ENCODE peak calls at places on chromosomes 16 and 17, in four cellular contexts. One of them, this sample, is unnamed.
A peak's percentile ranks its signal among the peaks of the same experiment; 100 is the strongest.

GRCh38 chr17:19447085-19447583 is 36.1 kb downstream of the RNF112 start:
- DNase-seq in K562: peak; percentile 50
- DNase-seq in GM12891: peak; percentile 68
- DNase-seq in GM12878: peak; percentile 20
- DNase-seq in this sample: no peak

GRCh38 chr17:53033297-53033696 is 789.4 kb upstream of the KIF2B start:
- DNase-seq in K562: no peak
- DNase-seq in GM12891: no peak
- DNase-seq in GM12878: no peak
- DNase-seq in this sample: no peak

GRCh38 chr17:14359251-14359939 is 58.5 kb downstream of the HS3ST3B1 start:
- DNase-seq in K562: no peak
- DNase-seq in GM12891: no peak
- DNase-seq in GM12878: peak; percentile 26
- DNase-seq in this sample: no peak

GRCh38 chr17:4485676-4486646 is 12.7 kb upstream of the SPNS2 start:
- DNase-seq in K562: no peak
- DNase-seq in GM12891: peak; percentile 57
- DNase-seq in GM12878: no peak
- DNase-seq in this sample: no peak

GRCh38 chr17:78022425-78022824 is 63.9 kb downstream of the TNRC6C start:
- DNase-seq in K562: no peak
- DNase-seq in GM12891: no peak
- DNase-seq in GM12878: no peak
- DNase-seq in this sample: no peak

GRCh38 chr16:29007865-29008593 is 23.2 kb downstream of the LAT start:
- DNase-seq in K562: peak; percentile 56
- DNase-seq in GM12891: no peak
- DNase-seq in GM12878: no peak
- DNase-seq in this sample: peak; percentile 60

GRCh38 chr17:71115669-71115972 is 946.3 kb downstream of the KCNJ2 start:
- DNase-seq in K562: no peak
- DNase-seq in GM12891: no peak
- DNase-seq in GM12878: no peak
- DNase-seq in this sample: no peak

GRCh38 chr17:80025796-80026195 is 9.9 kb downstream of the TBC1D16 start:
- DNase-seq in K562: no peak
- DNase-seq in GM12891: no peak
- DNase-seq in GM12878: no peak
- DNase-seq in this sample: no peak

GRCh38 chr16:5415123-5415522 is 317.5 kb upstream of the EEF2KMT start:
- DNase-seq in K562: no peak
- DNase-seq in GM12891: no peak
- DNase-seq in GM12878: no peak
- DNase-seq in this sample: no peak

GRCh38 chr17:83149326-83149725 is 69.9 kb downstream of the METRNL start:
- DNase-seq in K562: peak; percentile 1
- DNase-seq in GM12891: no peak
- DNase-seq in GM12878: no peak
- DNase-seq in this sample: no peak

GRCh38 chr17:48637323-48638260 is 11.4 kb upstream of the HOXB9 start:
- DNase-seq in K562: no peak
- DNase-seq in GM12891: no peak
- DNase-seq in GM12878: no peak
- DNase-seq in this sample: no peak

GRCh38 chr17:17108681-17109049 is 66.4 kb downstream of the MPRIP start:
- DNase-seq in K562: no peak
- DNase-seq in GM12891: no peak
- DNase-seq in GM12878: no peak
- DNase-seq in this sample: no peak

GRCh38 chr17:63966646-63967265 is 6.0 kb downstream of the SCN4A start:
- DNase-seq in K562: no peak
- DNase-seq in GM12891: no peak
- DNase-seq in GM12878: peak; percentile 60
- DNase-seq in this sample: no peak

GRCh38 chr16:65644821-65645220 is 523.0 kb upstream of the CDH11 start:
- DNase-seq in K562: no peak
- DNase-seq in GM12891: no peak
- DNase-seq in GM12878: no peak
- DNase-seq in this sample: no peak

GRCh38 chr17:12769981-12770380 is 19.3 kb upstream of the ARHGAP44 start:
- DNase-seq in K562: no peak
- DNase-seq in GM12891: no peak
- DNase-seq in GM12878: no peak
- DNase-seq in this sample: no peak

GRCh38 chr17:57422574-57423164 is 166.3 kb downstream of the MSI2 start:
- DNase-seq in K562: no peak
- DNase-seq in GM12891: no peak
- DNase-seq in GM12878: peak; percentile 77
- DNase-seq in this sample: peak; percentile 33

GRCh38 chr17:82596837-82597672 is 51.2 kb downstream of the WDR45B start:
- DNase-seq in K562: no peak
- DNase-seq in GM12891: no peak
- DNase-seq in GM12878: no peak
- DNase-seq in this sample: no peak

GRCh38 chr17:64180089-64180488 is 50.1 kb upstream of the ERN1 start:
- DNase-seq in K562: no peak
- DNase-seq in GM12891: no peak
- DNase-seq in GM12878: no peak
- DNase-seq in this sample: peak; percentile 89

GRCh38 chr17:7207120-7208001 is 12.3 kb downstream of the DLG4 start:
- DNase-seq in K562: no peak
- DNase-seq in GM12891: no peak
- DNase-seq in GM12878: no peak
- DNase-seq in this sample: no peak

GRCh38 chr17:59330314-59330942 is 1.0 kb upstream of the YPEL2 start:
- DNase-seq in K562: no peak
- DNase-seq in GM12891: no peak
- DNase-seq in GM12878: no peak
- DNase-seq in this sample: no peak

GRCh38 chr16:17556276-17557052 is 85.7 kb upstream of the XYLT1 start:
- DNase-seq in K562: peak; percentile 40
- DNase-seq in GM12891: no peak
- DNase-seq in GM12878: no peak
- DNase-seq in this sample: peak; percentile 6

GRCh38 chr17:76123749-76124581 is 17.1 kb downstream of the FOXJ1 start:
- DNase-seq in K562: peak; percentile 4
- DNase-seq in GM12891: no peak
- DNase-seq in GM12878: no peak
- DNase-seq in this sample: no peak

GRCh38 chr17:74118504-74118903 is 85.0 kb upstream of the RPL38 start:
- DNase-seq in K562: no peak
- DNase-seq in GM12891: no peak
- DNase-seq in GM12878: no peak
- DNase-seq in this sample: no peak

GRCh38 chr17:76536511-76537287 is 810 bp downstream of the CYGB start:
- DNase-seq in K562: no peak
- DNase-seq in GM12891: no peak
- DNase-seq in GM12878: no peak
- DNase-seq in this sample: no peak

GRCh38 chr16:529012-529575 is 1.6 kb downstream of the CAPN15 start:
- DNase-seq in K562: no peak
- DNase-seq in GM12891: no peak
- DNase-seq in GM12878: no peak
- DNase-seq in this sample: no peak

GRCh38 chr17:42814633-42815399 is 9.3 kb downstream of the BECN1 start:
- DNase-seq in K562: no peak
- DNase-seq in GM12891: no peak
- DNase-seq in GM12878: no peak
- DNase-seq in this sample: no peak

GRCh38 chr17:61400058-61400785 is 579 bp downstream of the TBX2 start:
- DNase-seq in K562: no peak
- DNase-seq in GM12891: no peak
- DNase-seq in GM12878: no peak
- DNase-seq in this sample: no peak

GRCh38 chr17:78933025-78933958 is 8.1 kb upstream of the TIMP2 start:
- DNase-seq in K562: no peak
- DNase-seq in GM12891: peak; percentile 71
- DNase-seq in GM12878: peak; percentile 45
- DNase-seq in this sample: peak; percentile 67

GRCh38 chr16:50305441-50306061 is 39.2 kb downstream of the ADCY7 start:
- DNase-seq in K562: no peak
- DNase-seq in GM12891: peak; percentile 16
- DNase-seq in GM12878: no peak
- DNase-seq in this sample: no peak

GRCh38 chr16:50303605-50304466 is 37.5 kb downstream of the ADCY7 start:
- DNase-seq in K562: no peak
- DNase-seq in GM12891: no peak
- DNase-seq in GM12878: no peak
- DNase-seq in this sample: peak; percentile 51

GRCh38 chr16:50308237-50308965 is 42.0 kb downstream of the ADCY7 start:
- DNase-seq in K562: no peak
- DNase-seq in GM12891: peak; percentile 22
- DNase-seq in GM12878: no peak
- DNase-seq in this sample: no peak

GRCh38 chr16:50304467-50305440 is 38.4 kb downstream of the ADCY7 start:
- DNase-seq in K562: no peak
- DNase-seq in GM12891: no peak
- DNase-seq in GM12878: no peak
- DNase-seq in this sample: no peak

DNA sequence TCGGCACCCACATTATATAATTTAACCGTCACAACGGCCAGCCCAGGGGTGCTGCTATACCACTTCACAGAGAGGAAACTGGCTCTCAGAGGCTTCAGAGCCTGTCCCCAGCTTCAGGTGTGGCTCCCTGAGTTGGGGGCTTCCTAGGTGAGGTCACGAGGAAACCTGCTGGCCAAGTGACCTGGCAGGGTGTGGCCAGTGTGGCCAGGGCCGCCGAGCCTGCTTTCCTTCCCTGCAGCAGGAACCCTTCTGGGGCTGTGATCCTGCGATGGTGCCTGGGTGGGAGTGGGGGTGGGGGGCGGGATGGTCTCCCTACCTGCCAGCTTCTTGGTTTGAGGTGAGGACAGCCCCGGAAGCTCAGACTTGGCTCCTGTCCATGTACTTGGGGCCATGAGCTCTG is 39.9 kb downstream of the ADCY7 start:
- DNase-seq in K562: no peak
- DNase-seq in GM12891: no peak
- DNase-seq in GM12878: no peak
- DNase-seq in this sample: no peak
- TF ChIP-seq SPI1 in K562: no peak
- TF ChIP-seq SPI1 in GM12891: no peak
- TF ChIP-seq SPI1 in GM12878: no peak
- TF ChIP-seq SPI1 in this sample: no peak

GRCh38 chr17:5630434-5630833 is 46.1 kb upstream of the NLRP1 start:
- DNase-seq in K562: no peak
- DNase-seq in GM12891: no peak
- DNase-seq in GM12878: no peak
- DNase-seq in this sample: no peak

GRCh38 chr17:5629133-5629532 is 44.8 kb upstream of the NLRP1 start:
- DNase-seq in K562: no peak
- DNase-seq in GM12891: no peak
- DNase-seq in GM12878: no peak
- DNase-seq in this sample: no peak

GRCh38 chr17:5631958-5632357 is 47.6 kb upstream of the NLRP1 start:
- DNase-seq in K562: no peak
- DNase-seq in GM12891: no peak
- DNase-seq in GM12878: no peak
- DNase-seq in this sample: no peak

GRCh38 chr17:5628262-5628661 is 44.0 kb upstream of the NLRP1 start:
- DNase-seq in K562: no peak
- DNase-seq in GM12891: no peak
- DNase-seq in GM12878: no peak
- DNase-seq in this sample: no peak
- TF ChIP-seq SPI1 in K562: no peak
- TF ChIP-seq SPI1 in GM12891: no peak
- TF ChIP-seq SPI1 in GM12878: no peak
- TF ChIP-seq SPI1 in this sample: no peak

DNA sequence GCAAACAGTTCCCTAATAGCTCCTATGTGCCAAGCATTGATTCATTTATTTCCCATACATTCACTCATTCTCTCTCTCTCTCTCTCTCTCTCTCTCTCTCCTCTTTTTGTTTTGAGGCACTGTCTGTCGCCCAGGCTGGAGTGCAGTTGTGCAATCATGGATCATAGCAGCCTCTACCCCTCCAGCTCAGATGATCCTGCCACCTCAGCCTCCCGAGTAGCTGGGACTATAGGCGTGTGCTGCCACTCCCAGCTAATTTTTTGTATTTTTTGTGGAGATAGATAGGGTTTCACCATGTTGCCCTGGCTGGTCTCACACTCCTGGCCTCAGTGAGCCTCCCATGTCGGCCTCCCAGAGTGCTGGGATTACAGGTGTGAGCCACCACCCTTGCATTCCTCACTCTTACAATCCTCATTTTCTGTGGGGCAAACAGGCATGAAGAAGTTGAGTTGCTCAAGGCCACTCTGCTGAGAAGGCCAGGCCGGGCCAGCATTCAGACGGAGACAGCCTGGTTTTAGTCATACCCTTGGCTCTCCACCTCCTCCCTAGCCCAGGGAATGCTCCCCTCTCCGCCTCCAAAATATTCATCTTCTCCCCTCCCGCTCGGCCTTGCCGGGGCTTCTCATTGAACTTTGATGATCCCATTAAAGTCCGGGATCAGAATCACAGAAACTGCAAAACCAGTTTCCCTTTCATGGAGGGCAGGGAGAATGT is 757 bp upstream of the PRM2 start:
- DNase-seq in K562: no peak
- DNase-seq in GM12891: no peak
- DNase-seq in GM12878: no peak
- DNase-seq in this sample: no peak
- TF ChIP-seq SPI1 in K562: no peak
- TF ChIP-seq SPI1 in GM12891: no peak
- TF ChIP-seq SPI1 in GM12878: no peak
- TF ChIP-seq SPI1 in this sample: no peak

GRCh38 chr17:38329284-38329683 is 14.5 kb downstream of the GPR179 start:
- DNase-seq in K562: no peak
- DNase-seq in GM12891: no peak
- DNase-seq in GM12878: no peak
- DNase-seq in this sample: no peak

GRCh38 chr17:38328620-38329019 is 15.1 kb downstream of the GPR179 start:
- DNase-seq in K562: no peak
- DNase-seq in GM12891: no peak
- DNase-seq in GM12878: no peak
- DNase-seq in this sample: no peak

GRCh38 chr17:38327936-38328335 is 15.8 kb downstream of the GPR179 start:
- DNase-seq in K562: no peak
- DNase-seq in GM12891: no peak
- DNase-seq in GM12878: no peak
- DNase-seq in this sample: no peak

GRCh38 chr17:38325221-38325851 is 18.4 kb downstream of the GPR179 start:
- DNase-seq in K562: no peak
- DNase-seq in GM12891: no peak
- DNase-seq in GM12878: no peak
- DNase-seq in this sample: no peak

GRCh38 chr17:38326996-38327792 is 16.6 kb downstream of the GPR179 start:
- DNase-seq in K562: no peak
- DNase-seq in GM12891: no peak
- DNase-seq in GM12878: no peak
- DNase-seq in this sample: peak; percentile 36
- TF ChIP-seq SPI1 in K562: no peak
- TF ChIP-seq SPI1 in GM12891: no peak
- TF ChIP-seq SPI1 in GM12878: no peak
- TF ChIP-seq SPI1 in this sample: peak; percentile 73